ENCODE peak calls at places on chromosomes 7 and 10, in seven cellular contexts. W, R, X, P, A, L and E are unnamed samples.
A peak's percentile ranks its signal among the peaks of the same experiment; 100 is the strongest.

GRCh38 chr7:106031271-106032029 is 68.4 kb downstream of the CDHR3 start:
- DNase-seq in A (no peak), W (peak; percentile 38), L (no peak), P (no peak), R (peak; percentile 22), X (no peak), E (no peak)

GRCh38 chr10:28839600-28840007 is 162.3 kb downstream of the BAMBI start:
- DNase-seq in X (no peak), R (peak; percentile 33), L (no peak), P (no peak), A (no peak), W (no peak), E (peak; percentile 25)

GRCh38 chr7:43308913-43309789 is 196.7 kb downstream of the HECW1 start:
- DNase-seq in R (no peak), X (no peak), W (no peak), A (no peak), L (no peak), P (no peak), E (no peak)

GRCh38 chr7:95859434-95859833 is 87.1 kb downstream of the DYNC1I1 start:
- DNase-seq in R (no peak), X (no peak), A (peak; percentile 18), L (no peak), P (no peak), W (peak; percentile 62), E (no peak)

GRCh38 chr7:150406565-150407421 is 27.7 kb downstream of the ZNF775 start:
- DNase-seq in W (no peak), L (peak; percentile 53), X (no peak), A (no peak), R (no peak), P (peak; percentile 62), E (peak; percentile 76)

GRCh38 chr10:71134732-71135211 is 77.6 kb upstream of the UNC5B start:
- DNase-seq in R (no peak), P (no peak), L (no peak), X (no peak), W (no peak), A (no peak), E (no peak)

GRCh38 chr7:44665531-44666213 is 59.2 kb downstream of the OGDH start:
- DNase-seq in R (no peak), L (no peak), P (no peak), A (no peak), W (no peak), X (no peak), E (no peak)

GRCh38 chr7:2217716-2218443 is 14.9 kb downstream of the MAD1L1 start:
- DNase-seq in A (no peak), W (no peak), L (no peak), R (no peak), P (no peak), X (no peak), E (no peak)

GRCh38 chr10:132845780-132846595 is 60.0 kb upstream of the NKX6-2 start:
- DNase-seq in L (peak; percentile 31), A (no peak), X (no peak), W (no peak), P (peak; percentile 45), R (no peak), E (no peak)

GRCh38 chr10:42598249-42598873 is 40.0 kb downstream of the ZNF33B start:
- DNase-seq in A (no peak), R (no peak), W (no peak), L (no peak), P (no peak), X (no peak), E (no peak)
- H3K9me3 ChIP-seq in A (peaks cover 46% of the 10 kb centered on the region), R (no peaks in the 10 kb centered on the region), W (peaks cover 32% of the 10 kb centered on the region), L (peaks cover 10% of the 10 kb centered on the region), P (peaks cover 9% of the 10 kb centered on the region), X (peaks cover 35% of the 10 kb centered on the region), E (no peaks in the 10 kb centered on the region)

GRCh38 chr10:103448751-103449150 is 3.4 kb downstream of the CALHM2 start:
- DNase-seq in R (peak; percentile 86), A (no peak), L (peak; percentile 83), W (no peak), X (no peak), P (no peak), E (no peak)

GRCh38 chr10:103449208-103450144 is 2.7 kb downstream of the CALHM2 start:
- DNase-seq in X (no peak), P (no peak), R (peak; percentile 50), W (no peak), L (no peak), A (no peak), E (no peak)

GRCh38 chr10:103451871-103452713 is at the start of gene CALHM2:
- DNase-seq in R (peak; percentile 78), W (no peak), L (peak; percentile 82), P (peak; percentile 70), A (peak; percentile 62), X (no peak), E (peak; percentile 40)

GRCh38 chr10:103451091-103451801 is 924 bp downstream of the CALHM2 start:
- DNase-seq in A (no peak), P (no peak), R (peak; percentile 91), W (no peak), L (peak; percentile 85), X (peak; percentile 26), E (peak; percentile 17)

DNA sequence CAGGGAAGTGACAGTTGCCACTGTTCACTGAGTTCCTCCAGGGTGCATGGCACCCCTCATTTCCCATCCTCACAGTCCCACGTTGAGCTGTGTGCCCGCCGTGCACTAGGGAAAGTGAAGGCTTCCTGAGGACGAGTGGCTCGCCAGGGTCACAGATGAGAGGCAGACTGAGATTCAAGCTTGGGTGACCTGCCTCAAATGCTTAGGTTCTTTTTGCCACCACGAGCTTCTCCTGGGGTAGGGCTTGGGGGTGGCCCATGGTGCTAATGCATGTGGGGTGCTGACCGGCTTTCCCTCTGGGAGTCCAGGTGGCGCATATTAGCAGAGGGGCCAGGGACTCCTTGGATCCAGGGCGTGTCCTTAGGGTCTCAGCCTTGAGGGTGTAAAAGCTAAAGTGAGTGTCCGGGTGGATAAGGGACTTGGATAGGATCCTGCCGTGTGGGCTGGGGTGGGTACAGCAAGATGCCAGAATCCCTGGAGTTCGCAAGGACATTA is 1.9 kb downstream of the CALHM2 start:
- DNase-seq in X (no peak), W (no peak), L (peak; percentile 28), P (no peak), A (no peak), R (no peak), E (no peak)
- H3K4me3 ChIP-seq in X (peak overlapping the region; percentile 67), W (no peak overlapping the region), L (peak overlapping the region; percentile 74), P (peak overlapping the region; percentile 65), A (no peak overlapping the region), R (peak overlapping the region; percentile 69), E (no peak overlapping the region)

GRCh38 chr10:117502421-117503169 is 40.0 kb upstream of the EMX2 start:
- DNase-seq in P (no peak), L (no peak), W (no peak), R (no peak), X (no peak), A (no peak), E (no peak)
- H3K27me3 ChIP-seq in P (no peaks in the 10 kb centered on the region), L (peaks cover 10% of the 10 kb centered on the region), W (no peaks in the 10 kb centered on the region), R (no peaks in the 10 kb centered on the region), X (no peaks in the 10 kb centered on the region), A (no peaks in the 10 kb centered on the region), E (peaks cover 3% of the 10 kb centered on the region)

GRCh38 chr7:157904211-157904865 is 567.5 kb downstream of the DNAJB6 start:
- DNase-seq in W (no peak), L (no peak), X (no peak), P (no peak), R (no peak), A (no peak), E (no peak)

GRCh38 chr7:157903296-157903695 is 566.5 kb downstream of the DNAJB6 start:
- DNase-seq in P (no peak), R (no peak), A (no peak), W (no peak), X (no peak), L (no peak), E (no peak)

GRCh38 chr7:157904866-157905215 is 568.0 kb downstream of the DNAJB6 start:
- DNase-seq in A (no peak), X (no peak), W (no peak), P (no peak), L (no peak), R (no peak), E (no peak)

GRCh38 chr7:157905740-157906461 is 569.1 kb downstream of the DNAJB6 start:
- DNase-seq in A (peak; percentile 18), L (no peak), W (peak; percentile 81), P (no peak), X (no peak), R (peak; percentile 49), E (no peak)

GRCh38 chr7:157903715-157904114 is 566.9 kb downstream of the DNAJB6 start:
- DNase-seq in A (peak; percentile 18), W (no peak), P (no peak), X (no peak), L (no peak), R (no peak), E (no peak)
- H3K9me3 ChIP-seq in A (no peaks in the 10 kb centered on the region), W (no peaks in the 10 kb centered on the region), P (no peaks in the 10 kb centered on the region), X (no peaks in the 10 kb centered on the region), L (no peaks in the 10 kb centered on the region), R (no peaks in the 10 kb centered on the region), E (no peaks in the 10 kb centered on the region)

GRCh38 chr7:28960071-28960840 is 2.1 kb upstream of the TRIL start:
- DNase-seq in W (no peak), A (no peak), R (no peak), X (no peak), L (no peak), P (no peak), E (no peak)

GRCh38 chr7:28958235-28958945 is at the start of gene TRIL:
- DNase-seq in W (peak; percentile 60), A (peak; percentile 93), P (peak; percentile 69), X (no peak), R (peak; percentile 85), L (peak; percentile 91), E (peak; percentile 30)

GRCh38 chr7:28957064-28957821 is 887 bp downstream of the TRIL start:
- DNase-seq in X (no peak), P (no peak), A (peak; percentile 69), W (no peak), R (peak; percentile 28), L (peak; percentile 64), E (peak; percentile 29)

GRCh38 chr7:28957822-28958234 is 302 bp downstream of the TRIL start:
- DNase-seq in L (no peak), W (no peak), A (peak; percentile 83), P (peak; percentile 55), X (no peak), R (no peak), E (peak; percentile 7)

DNA sequence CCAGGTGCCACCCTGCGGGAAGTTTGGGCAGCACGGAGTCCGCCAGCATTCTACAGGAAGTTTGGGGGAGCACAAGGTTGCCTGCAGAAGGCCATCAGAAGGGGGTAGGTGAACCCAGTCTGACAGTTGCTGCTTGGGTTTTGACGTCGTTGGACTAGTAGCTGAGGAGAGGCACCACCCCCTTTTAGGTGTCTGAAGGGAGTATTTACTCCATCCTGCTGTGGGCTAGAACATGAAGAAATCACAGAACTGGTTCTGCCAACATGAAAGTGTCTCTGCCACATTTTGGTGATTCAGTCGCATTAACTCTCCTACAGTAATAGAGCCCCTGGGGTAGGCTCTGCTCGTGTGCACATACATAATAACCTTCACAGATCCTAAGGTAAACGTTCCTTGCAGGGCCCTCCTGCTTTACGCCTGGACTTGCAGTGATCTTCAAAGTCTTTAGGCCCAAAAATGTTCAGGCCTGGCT is 852 bp upstream of the TRIL start:
- DNase-seq in L (no peak), P (no peak), X (no peak), A (no peak), R (no peak), W (no peak), E (peak; percentile 6)
- H3K4me3 ChIP-seq in L (peak overlapping the region; percentile 78), P (no peak overlapping the region), X (peak overlapping the region; percentile 57), A (peak overlapping the region; percentile 64), R (no peak overlapping the region), W (peak overlapping the region; percentile 56), E (no peak overlapping the region)

GRCh38 chr7:23476286-23477169 is 6.2 kb upstream of the IGF2BP3 start:
- DNase-seq in P (no peak), A (no peak), X (no peak), L (no peak), W (no peak), R (no peak), E (no peak)
- H3K27me3 ChIP-seq in P (peaks cover 61% of the 10 kb centered on the region), A (no peaks in the 10 kb centered on the region), X (peaks cover 66% of the 10 kb centered on the region), L (peaks cover 92% of the 10 kb centered on the region), W (no peaks in the 10 kb centered on the region), R (peaks cover 9% of the 10 kb centered on the region), E (peaks cover 5% of the 10 kb centered on the region)